ENCODE peak calls at places on chromosome 4, in six cellular contexts. G, E, U, A, M and K are unnamed samples.

GRCh38 chr4:82437285-82438005 is 7.1 kb downstream of the ENOPH1 start:
- DNase-seq in U (peak; percentile 14), E (no peak), A (peak; percentile 27), G (no peak), M (no peak), K (no peak)

GRCh38 chr4:113499696-113500095 is 261.8 kb downstream of the CAMK2D start:
- DNase-seq in E (no peak), G (no peak), M (no peak), A (no peak), U (no peak), K (no peak)

GRCh38 chr4:75653845-75654503 is 19.2 kb downstream of the G3BP2 start:
- DNase-seq in U (peak; percentile 74), E (peak; percentile 19), A (no peak), M (no peak), G (no peak), K (no peak)

GRCh38 chr4:35963969-35964515 is 280.3 kb downstream of the ARAP2 start:
- DNase-seq in E (no peak), G (no peak), U (no peak), M (no peak), A (no peak), K (no peak)

GRCh38 chr4:102299708-102300107 is 45.6 kb downstream of the SLC39A8 start:
- DNase-seq in E (no peak), U (peak; percentile 90), M (no peak), G (peak; percentile 27), A (peak; percentile 33), K (no peak)

GRCh38 chr4:156388826-156389225 is 435.2 kb upstream of the CTSO start:
- DNase-seq in M (no peak), G (no peak), E (no peak), U (no peak), A (no peak), K (no peak)

GRCh38 chr4:2334826-2335728 is 73.2 kb upstream of the MXD4 start:
- DNase-seq in M (no peak), G (no peak), U (no peak), E (no peak), A (no peak), K (no peak)

GRCh38 chr4:121555315-121556107 is 141.3 kb downstream of the ANXA5 start:
- DNase-seq in G (no peak), U (peak; percentile 9), E (no peak), M (no peak), A (no peak), K (no peak)

GRCh38 chr4:80798082-80798481 is 232.4 kb upstream of the BMP3 start:
- DNase-seq in M (no peak), G (no peak), A (no peak), E (no peak), U (no peak), K (no peak)

GRCh38 chr4:107265859-107266258 is 229.7 kb upstream of the DKK2 start:
- DNase-seq in A (peak; percentile 2), G (no peak), U (no peak), M (no peak), E (peak; percentile 26), K (no peak)